ENCODE peak calls at places on chromosome 10, in nine cellular contexts. G, U, P, B, T, R, A, D and I are unnamed samples.

GRCh38 chr10:123390332-123390731 is 236.1 kb downstream of the BUB3 start:
- DNase-seq in P (no peak), B (no peak), G (no peak), D (no peak), U (no peak), T (no peak), A (no peak), R (no peak), I (no peak)

GRCh38 chr10:71094712-71095390 is 117.5 kb upstream of the UNC5B start:
- DNase-seq in R (no peak), T (no peak), B (no peak), G (no peak), P (no peak), U (peak; percentile 11), A (no peak), D (no peak), I (no peak)

GRCh38 chr10:93749218-93749799 is 8.4 kb upstream of the LGI1 start:
- DNase-seq in R (no peak), U (peak; percentile 15), G (no peak), B (no peak), A (no peak), D (no peak), P (peak; percentile 12), T (no peak), I (no peak)

GRCh38 chr10:68600041-68600778 is 40.1 kb downstream of the TET1 start:
- DNase-seq in P (peak; percentile 81), D (peak; percentile 89), R (peak; percentile 76), U (peak; percentile 92), G (peak; percentile 24), T (peak; percentile 84), A (peak; percentile 55), B (peak; percentile 57), I (peak; percentile 47)

GRCh38 chr10:57169597-57169996 is 808.5 kb upstream of the ZWINT start:
- DNase-seq in A (no peak), R (no peak), T (no peak), U (no peak), G (no peak), D (no peak), P (no peak), B (no peak), I (no peak)

GRCh38 chr10:7606977-7607404 is 59.8 kb downstream of the ITIH5 start:
- DNase-seq in P (peak; percentile 35), T (no peak), D (peak; percentile 16), R (no peak), A (peak; percentile 59), B (no peak), U (no peak), G (no peak), I (no peak)

GRCh38 chr10:72736176-72736795 is 44.3 kb downstream of the MCU start:
- DNase-seq in A (no peak), B (no peak), T (no peak), P (peak; percentile 85), R (peak; percentile 51), G (no peak), U (peak; percentile 35), D (no peak), I (no peak)

GRCh38 chr10:110444009-110444347 is 53.7 kb upstream of the DUSP5 start:
- DNase-seq in D (no peak), G (no peak), A (no peak), P (no peak), B (peak; percentile 57), R (no peak), U (no peak), T (no peak), I (no peak)

GRCh38 chr10:86363184-86363832 is 3.3 kb downstream of the GRID1 start:
- DNase-seq in G (no peak), T (no peak), R (no peak), A (peak; percentile 51), D (no peak), U (no peak), B (peak; percentile 45), P (peak; percentile 33), I (no peak)

GRCh38 chr10:112539340-112539739 is 92.3 kb downstream of the VTI1A start:
- DNase-seq in P (no peak), D (no peak), U (no peak), A (no peak), T (no peak), R (no peak), B (no peak), G (no peak), I (no peak)

GRCh38 chr10:112532053-112532658 is 85.1 kb downstream of the VTI1A start:
- DNase-seq in A (no peak), R (peak; percentile 55), D (peak; percentile 86), U (no peak), B (no peak), T (no peak), P (no peak), G (no peak), I (no peak)

GRCh38 chr10:112535432-112536038 is 88.5 kb downstream of the VTI1A start:
- DNase-seq in B (no peak), G (no peak), P (no peak), R (no peak), U (no peak), D (peak; percentile 62), T (no peak), A (no peak), I (no peak)

GRCh38 chr10:112536663-112537062 is 89.6 kb downstream of the VTI1A start:
- DNase-seq in A (no peak), P (no peak), U (no peak), D (no peak), G (no peak), T (no peak), B (no peak), R (no peak), I (no peak)
- H3K4me1 ChIP-seq in A (no peaks in the 10 kb centered on the region), P (no peaks in the 10 kb centered on the region), U (no peaks in the 10 kb centered on the region), D (peaks cover 28% of the 10 kb centered on the region), G (no peaks in the 10 kb centered on the region), T (no peaks in the 10 kb centered on the region), B (no peaks in the 10 kb centered on the region), R (peaks cover 10% of the 10 kb centered on the region), I (no peaks in the 10 kb centered on the region)

GRCh38 chr10:102648269-102648888 is 4.1 kb downstream of the TRIM8 start:
- DNase-seq in P (no peak), D (no peak), T (peak; percentile 39), U (no peak), B (no peak), A (peak; percentile 42), R (no peak), G (no peak), I (no peak)
- H3K4me1 ChIP-seq in P (peaks cover 40% of the 10 kb centered on the region), D (peaks cover 57% of the 10 kb centered on the region), T (peaks cover 68% of the 10 kb centered on the region), U (peaks cover 32% of the 10 kb centered on the region), B (peaks cover 95% of the 10 kb centered on the region), A (peaks cover 54% of the 10 kb centered on the region), R (peaks cover 42% of the 10 kb centered on the region), G (peaks cover 60% of the 10 kb centered on the region), I (peaks cover 63% of the 10 kb centered on the region)

GRCh38 chr10:6056411-6057135 is 5.6 kb downstream of the IL2RA start:
- DNase-seq in B (no peak), A (no peak), G (no peak), U (no peak), D (no peak), P (no peak), T (no peak), R (no peak), I (no peak)

GRCh38 chr10:6059506-6059905 is 2.7 kb downstream of the IL2RA start:
- DNase-seq in D (no peak), U (no peak), P (no peak), G (no peak), A (no peak), B (no peak), R (no peak), T (no peak), I (peak; percentile 21)

GRCh38 chr10:6055929-6056328 is 6.2 kb downstream of the IL2RA start:
- DNase-seq in R (no peak), U (no peak), B (no peak), A (no peak), G (no peak), T (no peak), D (no peak), P (no peak), I (no peak)

GRCh38 chr10:6061056-6061455 is 1.1 kb downstream of the IL2RA start:
- DNase-seq in P (no peak), B (no peak), D (no peak), U (no peak), A (no peak), R (no peak), T (no peak), G (no peak), I (no peak)

DNA sequence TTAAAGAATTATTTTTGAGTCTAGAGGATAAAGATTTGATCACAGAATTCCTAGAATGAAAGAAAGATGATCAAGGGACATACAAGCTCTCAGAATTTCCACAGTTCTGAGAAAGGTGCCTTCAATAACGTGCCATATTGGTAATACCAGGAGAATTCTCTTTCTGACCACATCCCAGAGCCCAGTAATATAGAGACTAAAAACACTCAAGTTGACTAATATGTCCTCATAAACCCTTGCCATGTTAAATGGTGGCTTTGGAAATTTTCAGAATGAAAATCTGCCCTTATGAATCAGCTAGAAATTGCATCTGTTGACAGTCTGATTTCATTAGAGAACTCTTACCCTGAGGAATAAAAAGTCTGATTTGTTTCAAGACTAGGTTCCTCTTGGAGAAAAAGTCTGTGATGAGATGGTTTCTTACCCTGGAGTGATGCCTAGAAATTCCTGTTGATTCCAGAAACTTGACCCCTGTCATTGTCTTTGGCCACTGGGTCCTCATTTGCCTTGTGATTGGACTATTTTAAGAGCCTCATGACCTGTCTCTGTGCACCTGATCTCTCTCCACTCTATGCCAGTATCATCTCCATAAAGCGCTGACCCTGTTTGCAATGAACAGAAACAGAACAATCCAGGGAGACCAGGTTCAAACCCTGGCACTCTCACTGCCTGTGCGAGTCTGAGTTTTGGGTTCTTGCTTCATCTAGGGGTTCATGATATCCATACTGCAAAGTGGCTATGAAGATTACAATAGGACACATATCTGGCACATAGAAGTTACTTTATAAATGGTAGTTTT is 3.3 kb downstream of the IL2RA start:
- DNase-seq in B (no peak), U (no peak), G (no peak), D (no peak), T (no peak), A (no peak), P (no peak), R (no peak), I (no peak)
- H3K4me1 ChIP-seq in B (peaks cover 34% of the 10 kb centered on the region), U (no peaks in the 10 kb centered on the region), G (peaks cover 6% of the 10 kb centered on the region), D (no peaks in the 10 kb centered on the region), T (peaks cover 80% of the 10 kb centered on the region), A (peaks cover 6% of the 10 kb centered on the region), P (no peaks in the 10 kb centered on the region), R (no peaks in the 10 kb centered on the region), I (peaks cover 29% of the 10 kb centered on the region)

GRCh38 chr10:32960022-32960421 is 2.0 kb upstream of the ITGB1 start:
- DNase-seq in A (no peak), U (no peak), T (peak; percentile 76), R (no peak), G (no peak), P (no peak), D (no peak), B (no peak), I (no peak)

GRCh38 chr10:32963102-32963501 is 5.1 kb upstream of the ITGB1 start:
- DNase-seq in G (no peak), R (no peak), A (no peak), P (peak; percentile 84), D (no peak), B (no peak), T (no peak), U (peak; percentile 88), I (no peak)

GRCh38 chr10:32962541-32962940 is 4.5 kb upstream of the ITGB1 start:
- DNase-seq in P (no peak), B (no peak), T (no peak), D (no peak), U (peak; percentile 76), G (no peak), A (no peak), R (no peak), I (no peak)

GRCh38 chr10:32961892-32962369 is 3.9 kb upstream of the ITGB1 start:
- DNase-seq in B (no peak), D (no peak), U (peak; percentile 94), A (no peak), P (peak; percentile 91), G (no peak), R (peak; percentile 78), T (peak; percentile 58), I (no peak)

GRCh38 chr10:32961343-32961891 is 3.4 kb upstream of the ITGB1 start:
- DNase-seq in A (no peak), T (no peak), P (no peak), U (no peak), B (no peak), D (no peak), R (no peak), G (no peak), I (no peak)
- H3K4me1 ChIP-seq in A (peaks cover 37% of the 10 kb centered on the region), T (peaks cover 48% of the 10 kb centered on the region), P (peaks cover 47% of the 10 kb centered on the region), U (peaks cover 7% of the 10 kb centered on the region), B (peaks cover 72% of the 10 kb centered on the region), D (peaks cover 6% of the 10 kb centered on the region), R (peaks cover 35% of the 10 kb centered on the region), G (peaks cover 33% of the 10 kb centered on the region), I (peaks cover 5% of the 10 kb centered on the region)